ENCODE peak calls at places on chromosomes 5 and 9, in four cellular contexts. W is foreskin fibroblast; E is activated CD8-positive, alpha-beta memory T cell treated with anti-CD3 and anti-CD28 coated beads, Interleukin-2, amount 50 U/mL, for 48 hours; D is mucosa of gallbladder. V is an unnamed sample.

GRCh38 chr5:123138774-123139173 is 49.7 kb downstream of the PRDM6 start:
- DNase-seq in E (no peak), D (no peak), W (no peak), V (no peak)

GRCh38 chr5:107680799-107681198 is 10.1 kb upstream of the EFNA5 start:
- DNase-seq in E (no peak), D (no peak), W (no peak), V (no peak)

GRCh38 chr9:23322392-23322791 is 503.6 kb downstream of the ELAVL2 start:
- DNase-seq in E (no peak), D (no peak), W (no peak), V (no peak)

GRCh38 chr9:106717686-106718085 is 145.3 kb upstream of the ZNF462 start:
- DNase-seq in W (peak), E (no peak), D (no peak), V (peak)

GRCh38 chr5:17118631-17119030 is 98.8 kb upstream of the BASP1 start:
- DNase-seq in D (peak), E (no peak), W (peak), V (peak)

GRCh38 chr9:21852751-21853150 is 50.3 kb downstream of the MTAP start:
- DNase-seq in D (no peak), W (no peak), E (no peak), V (no peak)

GRCh38 chr9:1910269-1910811 is 104.8 kb upstream of the SMARCA2 start:
- DNase-seq in E (no peak), D (no peak), W (no peak), V (no peak)

GRCh38 chr5:141330299-141331080 is at the start of gene PCDHGA1:
- DNase-seq in W (peak), E (no peak), D (no peak), V (peak)

GRCh38 chr9:129838707-129839259 is 3.5 kb downstream of the USP20 start:
- DNase-seq in D (no peak), W (peak), E (no peak), V (peak)

V was measured in brain microvascular endothelial cell.